ENCODE peak calls at places on chromosomes 12 and 14, in eight cellular contexts. R is ascending aorta, T is stomach, Q is endodermal cell, K is astrocyte, Y is fibroblast of lung, B is pancreas, P is adipocyte. A is an unnamed sample.

GRCh38 chr12:50689437-50689836 is 74.5 kb upstream of the ATF1 start:
- DNase-seq in R (no peak), T (no peak), Q (no peak), K (no peak), Y (no peak), B (no peak), P (peak; percentile 27), A (no peak)

GRCh38 chr12:65511134-65511912 is 232.8 kb downstream of the MSRB3 start:
- DNase-seq in R (no peak), T (no peak), Q (no peak), K (no peak), Y (no peak), B (no peak), P (no peak), A (peak; percentile 91)

GRCh38 chr14:52025952-52026510 is 36.7 kb downstream of the RTRAF start:
- DNase-seq in R (no peak), T (no peak), Q (no peak), K (no peak), Y (peak; percentile 34), B (no peak), P (no peak), A (no peak)

GRCh38 chr12:122861586-122861970 is 26.3 kb downstream of the HIP1R start:
- DNase-seq in R (no peak), T (no peak), Q (peak; percentile 56), K (no peak), Y (no peak), B (peak; percentile 54), P (no peak), A (no peak)

GRCh38 chr14:45128963-45129629 is 5.2 kb downstream of the FKBP3 start:
- DNase-seq in R (no peak), T (no peak), Q (no peak), K (no peak), Y (no peak), B (no peak), P (no peak), A (no peak)

GRCh38 chr12:106971065-106971464 is 15.4 kb downstream of the TMEM263 start:
- DNase-seq in R (no peak), T (no peak), Q (no peak), K (no peak), Y (no peak), B (no peak), P (no peak), A (no peak)

GRCh38 chr14:104893435-104894207 is 28.6 kb downstream of the CEP170B start:
- DNase-seq in R (peak; percentile 48), T (peak; percentile 25), Q (peak; percentile 43), K (no peak), Y (no peak), B (no peak), P (no peak), A (no peak)

GRCh38 chr12:58291106-58291505 is 349.7 kb downstream of the ATP23 start:
- DNase-seq in R (no peak), T (no peak), Q (no peak), K (no peak), Y (no peak), B (no peak), P (no peak), A (no peak)

GRCh38 chr12:68622250-68622649 is 11.6 kb downstream of the RAP1B start:
- DNase-seq in R (no peak), T (no peak), Q (no peak), K (no peak), Y (no peak), B (no peak), P (no peak), A (no peak)

GRCh38 chr12:105337391-105337790 is 6.9 kb downstream of the C12orf75 start:
- DNase-seq in R (no peak), T (no peak), Q (no peak), K (no peak), Y (no peak), B (no peak), P (peak; percentile 35), A (no peak)

GRCh38 chr14:99986416-99986815 is 78.8 kb upstream of the EVL start:
- DNase-seq in R (no peak), T (no peak), Q (no peak), K (no peak), Y (no peak), B (no peak), P (peak; percentile 45), A (no peak)

GRCh38 chr14:24315807-24316596 is 4.7 kb downstream of the LTB4R start:
- DNase-seq in R (no peak), T (peak; percentile 77), Q (peak; percentile 86), K (no peak), Y (no peak), B (peak; percentile 70), P (no peak), A (no peak)

GRCh38 chr12:19437996-19438395 is 1.3 kb upstream of the AEBP2 start:
- DNase-seq in R (no peak), T (no peak), Q (no peak), K (peak; percentile 14), Y (peak; percentile 23), B (no peak), P (peak; percentile 13), A (no peak)

GRCh38 chr12:50322196-50322595 is 38.9 kb upstream of the LIMA1 start:
- DNase-seq in R (no peak), T (no peak), Q (peak; percentile 23), K (no peak), Y (no peak), B (no peak), P (no peak), A (peak; percentile 12)

GRCh38 chr12:111285191-111285590 is 83.7 kb downstream of the PHETA1 start:
- DNase-seq in R (no peak), T (no peak), Q (peak; percentile 81), K (no peak), Y (no peak), B (no peak), P (no peak), A (no peak)

GRCh38 chr14:85438613-85439012 is 91.3 kb upstream of the FLRT2 start:
- DNase-seq in R (no peak), T (no peak), Q (no peak), K (no peak), Y (no peak), B (no peak), P (no peak), A (no peak)

GRCh38 chr12:117671734-117672133 is 297.1 kb downstream of the KSR2 start:
- DNase-seq in R (no peak), T (no peak), Q (peak; percentile 97), K (no peak), Y (peak; percentile 28), B (peak; percentile 66), P (no peak), A (peak; percentile 32)

GRCh38 chr12:22856120-22856699 is 231.2 kb downstream of the ETNK1 start:
- DNase-seq in R (no peak), T (no peak), Q (no peak), K (peak; percentile 34), Y (peak; percentile 39), B (no peak), P (peak; percentile 65), A (no peak)

GRCh38 chr12:78343657-78344056 is 513.0 kb downstream of the NAV3 start:
- DNase-seq in R (no peak), T (no peak), Q (no peak), K (no peak), Y (no peak), B (no peak), P (no peak), A (no peak)

GRCh38 chr12:114729731-114730130 is 45.8 kb upstream of the TBX3 start:
- DNase-seq in R (no peak), T (no peak), Q (no peak), K (peak; percentile 59), Y (peak; percentile 74), B (no peak), P (peak; percentile 42), A (peak; percentile 17)
- H3K27me3 ChIP-seq in R (no peaks in the 10 kb centered on the region), T (no peaks in the 10 kb centered on the region), Q (no peaks in the 10 kb centered on the region), K (peaks cover 3% of the 10 kb centered on the region), Y (no peaks in the 10 kb centered on the region), B (peaks cover 4% of the 10 kb centered on the region), P (peaks cover 4% of the 10 kb centered on the region), A (no peaks in the 10 kb centered on the region)

GRCh38 chr12:89559753-89560152 is 33.9 kb upstream of the POC1B start:
- DNase-seq in R (no peak), T (no peak), Q (no peak), K (no peak), Y (no peak), B (no peak), P (no peak), A (no peak)

GRCh38 chr12:89568484-89568883 is 42.6 kb upstream of the POC1B start:
- DNase-seq in R (no peak), T (no peak), Q (no peak), K (no peak), Y (no peak), B (no peak), P (no peak), A (no peak)

GRCh38 chr12:89567691-89568239 is 41.9 kb upstream of the POC1B start:
- DNase-seq in R (no peak), T (no peak), Q (no peak), K (no peak), Y (no peak), B (no peak), P (no peak), A (no peak)

GRCh38 chr12:89566615-89567014 is 40.8 kb upstream of the POC1B start:
- DNase-seq in R (no peak), T (no peak), Q (no peak), K (peak; percentile 73), Y (peak; percentile 79), B (no peak), P (peak; percentile 40), A (no peak)

DNA sequence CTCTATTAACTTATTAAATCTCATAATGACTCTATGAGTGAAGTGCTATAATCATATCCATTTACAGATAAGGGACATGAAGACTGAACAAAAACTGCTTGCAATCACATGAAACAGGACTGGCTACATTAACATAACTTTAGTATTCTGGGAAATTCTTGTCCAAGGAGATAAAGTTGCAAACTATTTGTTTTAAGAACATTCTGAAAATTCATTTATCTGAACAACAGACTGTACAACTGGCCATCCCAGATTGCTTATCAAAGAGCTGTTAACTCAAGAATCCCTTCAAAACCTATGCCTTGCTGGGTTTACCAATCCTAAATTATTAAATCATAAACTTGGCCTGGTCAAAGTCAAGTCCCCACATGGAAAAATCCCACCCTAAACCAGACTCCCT is 39.2 kb upstream of the POC1B start:
- DNase-seq in R (no peak), T (no peak), Q (no peak), K (no peak), Y (no peak), B (no peak), P (no peak), A (no peak)
- H3K27me3 ChIP-seq in R (no peaks in the 10 kb centered on the region), T (no peaks in the 10 kb centered on the region), Q (no peaks in the 10 kb centered on the region), K (no peaks in the 10 kb centered on the region), Y (no peaks in the 10 kb centered on the region), B (no peaks in the 10 kb centered on the region), P (no peaks in the 10 kb centered on the region), A (no peaks in the 10 kb centered on the region)

DNA sequence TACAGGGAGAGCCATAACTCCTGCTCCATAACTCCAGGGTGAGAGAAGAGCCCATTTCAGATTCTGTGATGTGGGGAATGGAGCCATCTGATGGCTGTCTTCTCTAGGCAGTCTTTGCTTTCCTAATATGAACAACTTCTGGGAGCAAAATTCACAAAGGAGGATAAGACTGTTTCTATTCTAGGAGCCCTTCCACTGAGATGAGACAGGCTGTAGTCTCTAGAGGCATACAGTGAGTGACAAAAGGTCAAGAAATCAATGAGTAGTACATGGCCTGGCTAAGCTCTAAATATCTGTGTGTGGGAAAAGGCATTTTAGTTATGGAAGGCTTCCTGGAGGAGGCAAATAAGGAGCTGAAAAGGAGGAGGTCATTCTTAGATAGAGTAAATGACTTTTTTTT is 69.1 kb upstream of the CISTR start:
- DNase-seq in R (no peak), T (no peak), Q (no peak), K (no peak), Y (no peak), B (no peak), P (no peak), A (no peak)
- H3K27me3 ChIP-seq in R (no peaks in the 10 kb centered on the region), T (no peaks in the 10 kb centered on the region), Q (peaks cover 76% of the 10 kb centered on the region), K (peaks cover 12% of the 10 kb centered on the region), Y (no peaks in the 10 kb centered on the region), B (no peaks in the 10 kb centered on the region), P (peaks cover 32% of the 10 kb centered on the region), A (no peaks in the 10 kb centered on the region)

GRCh38 chr12:76272292-76272691 is 75.9 kb downstream of the BBS10 start:
- DNase-seq in R (no peak), T (no peak), Q (no peak), K (no peak), Y (no peak), B (no peak), P (no peak), A (no peak)
- H3K27me3 ChIP-seq in R (no peaks in the 10 kb centered on the region), T (no peaks in the 10 kb centered on the region), Q (no peaks in the 10 kb centered on the region), K (no peaks in the 10 kb centered on the region), Y (no peaks in the 10 kb centered on the region), B (no peaks in the 10 kb centered on the region), P (no peaks in the 10 kb centered on the region), A (no peaks in the 10 kb centered on the region)